ENCODE peak calls at places on chromosomes 13 and 19, in ten cellular contexts. V is GM19239, N is fibroblast of lung, O is amniotic stem cell, U is bronchial epithelial cell, C is breast epithelium, G is brain microvascular endothelial cell, M is PC-9, T is NCI-H774, K is astrocyte of the hippocampus. Q is an unnamed sample.

GRCh38 chr19:7831452-7831851 is 1.4 kb downstream of the EVI5L start:
- DNase-seq in V (no peak), N (peak), O (no peak), U (peak), C (no peak), G (no peak), M (no peak), T (no peak), K (peak), Q (peak)

GRCh38 chr13:62246581-62246980 is 830.9 kb upstream of the PCDH20 start:
- DNase-seq in V (no peak), N (peak), O (peak), U (no peak), C (no peak), G (no peak), M (no peak), T (no peak), K (peak), Q (no peak)

GRCh38 chr19:32330149-32330548 is 15.3 kb upstream of the ZNF507 start:
- DNase-seq in V (no peak), N (no peak), O (no peak), U (no peak), C (no peak), G (no peak), M (no peak), T (no peak), K (no peak), Q (peak)

GRCh38 chr19:38209671-38210457 is 14.2 kb downstream of the DPF1 start:
- DNase-seq in V (no peak), N (peak), O (no peak), U (no peak), C (peak), G (no peak), M (no peak), T (no peak), K (peak), Q (no peak)

GRCh38 chr19:42276821-42277220 is 7.8 kb downstream of the CIC start:
- DNase-seq in V (no peak), N (no peak), O (no peak), U (peak), C (no peak), G (no peak), M (no peak), T (no peak), K (no peak), Q (no peak)

GRCh38 chr13:26558074-26558805 is 757 bp downstream of the WASF3 start:
- DNase-seq in V (no peak), N (peak), O (no peak), U (no peak), C (no peak), G (no peak), M (no peak), T (no peak), K (peak), Q (no peak)

GRCh38 chr19:633786-634639 is 676 bp upstream of the POLRMT start:
- DNase-seq in V (no peak), N (no peak), O (no peak), U (no peak), C (no peak), G (no peak), M (peak), T (no peak), K (no peak), Q (peak)

GRCh38 chr19:10615429-10616023 is 9.8 kb upstream of the SLC44A2 start:
- DNase-seq in V (no peak), N (no peak), O (no peak), U (no peak), C (no peak), G (no peak), M (no peak), T (no peak), K (no peak), Q (no peak)

Q was measured in A673.